ENCODE peak calls at places on chromosomes 6 and 20, in seven cellular contexts. G, Z, J, W, P, I and O are unnamed samples.

GRCh38 chr20:2349801-2350200 is 30.9 kb upstream of the TGM6 start:
- DNase-seq in I (no peak), G (peak), Z (no peak), P (no peak), J (peak), W (peak), O (no peak)

GRCh38 chr6:11919771-11920440 is 92.2 kb upstream of the HIVEP1 start:
- DNase-seq in I (no peak), J (peak), G (no peak), Z (no peak), P (no peak), W (no peak), O (no peak)

GRCh38 chr6:169859978-169860703 is 108.7 kb downstream of the ERMARD start:
- DNase-seq in W (no peak), P (no peak), I (no peak), Z (no peak), J (no peak), G (no peak), O (peak)

GRCh38 chr20:63895886-63896135 is 885 bp downstream of the DNAJC5 start:
- DNase-seq in G (peak), J (peak), W (peak), I (no peak), P (no peak), Z (no peak), O (no peak)

GRCh38 chr6:6825153-6825847 is 236.8 kb downstream of the LY86 start:
- DNase-seq in Z (peak), J (no peak), W (no peak), P (peak), I (no peak), G (no peak), O (peak)

GRCh38 chr6:68628156-68628555 is 6.9 kb upstream of the ADGRB3 start:
- DNase-seq in J (no peak), Z (no peak), I (no peak), P (no peak), W (no peak), G (no peak), O (no peak)

GRCh38 chr20:24616258-24617079 is 147.0 kb downstream of the SYNDIG1 start:
- DNase-seq in J (no peak), W (no peak), I (no peak), G (no peak), P (no peak), Z (no peak), O (no peak)

GRCh38 chr6:142696689-142697088 is 248.3 kb downstream of the HIVEP2 start:
- DNase-seq in P (peak), J (no peak), Z (no peak), G (no peak), W (no peak), I (no peak), O (peak)

GRCh38 chr6:76792394-76792793 is 670.9 kb downstream of the HTR1B start:
- DNase-seq in W (no peak), I (peak), G (no peak), J (peak), Z (no peak), P (no peak), O (no peak)

DNA sequence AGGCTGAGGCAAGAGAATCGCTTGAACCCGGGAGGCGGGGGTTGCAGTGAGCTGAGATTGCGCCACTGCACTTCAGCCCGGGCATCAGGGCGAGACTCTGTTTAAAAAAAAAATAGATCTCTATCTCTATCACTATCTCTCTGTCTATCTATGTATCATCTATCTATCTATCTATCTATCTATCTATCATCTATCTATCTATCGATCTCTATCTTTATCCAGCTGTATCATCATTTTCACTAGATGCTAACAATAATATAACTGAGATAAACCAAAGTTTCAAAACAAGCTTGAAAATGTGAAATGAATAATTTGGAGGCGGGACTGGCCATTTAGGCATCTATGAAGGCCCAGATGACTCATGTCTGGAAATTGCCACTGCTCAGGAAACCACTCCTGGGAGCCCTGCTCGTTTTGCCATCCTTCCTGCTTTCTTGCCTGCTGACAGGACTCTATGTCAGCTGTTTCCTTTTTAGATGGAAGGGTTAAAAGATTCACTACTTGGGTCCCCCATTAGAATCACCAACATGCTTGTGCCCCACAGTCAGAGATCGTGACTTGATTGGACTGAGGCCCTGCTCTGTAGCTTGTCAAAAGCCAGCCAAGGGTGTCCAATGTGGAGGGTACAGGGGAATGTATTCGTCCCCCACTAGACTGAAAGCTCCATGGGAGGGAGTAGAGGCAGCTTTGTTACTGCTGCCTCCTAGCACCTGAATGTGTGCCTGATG is 61.7 kb downstream of the UTRN start:
- DNase-seq in J (peak), I (peak), W (peak), G (peak), P (no peak), Z (no peak), O (no peak)
- H3K4me3 ChIP-seq in J (no peak), I (no peak), W (no peak), G (no peak), P (no peak), Z (no peak), O (no peak)

DNA sequence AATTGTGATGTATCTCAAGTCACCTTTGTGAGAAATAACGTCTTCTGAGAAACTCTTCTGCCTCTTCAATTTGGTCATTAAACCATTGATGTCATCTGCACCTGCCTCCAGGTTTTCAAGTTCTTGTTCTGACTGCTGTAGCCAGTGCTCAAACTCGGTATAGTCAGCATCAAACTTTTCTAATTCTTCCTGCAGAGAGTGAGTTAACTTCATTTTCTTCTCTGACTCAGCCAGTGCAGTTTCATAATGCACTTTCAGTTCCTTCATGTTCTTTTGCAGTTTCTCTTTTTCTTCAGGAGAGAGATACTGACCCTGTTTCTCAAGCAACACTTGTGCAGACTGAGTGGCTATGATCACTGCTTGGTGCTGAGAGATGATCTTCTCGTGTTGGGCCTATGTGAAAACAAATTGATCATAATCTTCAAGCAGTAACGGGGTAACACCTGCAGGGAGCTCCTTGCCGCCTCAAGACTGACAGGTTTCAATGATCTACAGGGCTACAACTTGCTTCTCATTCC is 48.8 kb downstream of the DST start:
- DNase-seq in G (peak), Z (no peak), P (no peak), I (no peak), J (peak), W (peak), O (no peak)
- H3K4me3 ChIP-seq in G (no peak), Z (no peak), P (no peak), I (no peak), J (no peak), W (no peak), O (no peak)

GRCh38 chr6:122180132-122180531 is 219.3 kb upstream of the HSF2 start:
- DNase-seq in Z (no peak), P (no peak), G (peak), W (no peak), I (no peak), J (peak), O (no peak)

GRCh38 chr6:122187186-122187585 is 212.3 kb upstream of the HSF2 start:
- DNase-seq in Z (no peak), W (no peak), J (no peak), P (no peak), I (no peak), G (peak), O (no peak)

GRCh38 chr6:122178988-122179387 is 220.5 kb upstream of the HSF2 start:
- DNase-seq in P (no peak), Z (no peak), W (no peak), J (no peak), G (no peak), I (no peak), O (no peak)

GRCh38 chr6:122184260-122184934 is 215.1 kb upstream of the HSF2 start:
- DNase-seq in I (no peak), G (peak), P (no peak), Z (no peak), W (peak), J (peak), O (no peak)
- H3K4me3 ChIP-seq in I (no peak), G (peak), P (no peak), Z (no peak), W (no peak), J (peak), O (peak)

DNA sequence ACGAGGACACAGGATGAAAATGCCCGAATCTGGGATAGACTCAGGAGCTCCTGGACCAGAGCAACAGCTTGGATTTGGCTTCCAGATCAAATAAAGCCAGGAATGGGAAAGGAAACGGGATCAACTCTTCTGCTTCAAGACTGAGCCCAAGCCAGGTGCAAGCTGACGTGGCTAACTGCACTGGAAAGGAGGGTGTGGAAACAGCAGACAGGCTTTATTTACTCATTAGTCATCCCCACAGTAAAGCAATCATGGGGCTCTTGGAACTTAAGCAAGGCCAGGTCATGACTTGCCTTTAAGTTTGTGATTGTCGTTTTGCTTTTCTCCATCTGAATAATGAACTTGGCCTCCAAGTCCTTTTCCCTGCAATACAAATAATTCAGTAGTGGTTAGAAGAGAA is 45.2 kb downstream of the KIF16B start:
- DNase-seq in P (peak), G (peak), I (peak), Z (peak), W (peak), J (peak), O (peak)
- H3K4me3 ChIP-seq in P (no peak), G (no peak), I (no peak), Z (no peak), W (no peak), J (no peak), O (no peak)

GRCh38 chr6:26459023-26459810 is 1.5 kb downstream of the BTN2A1 start:
- DNase-seq in Z (no peak), G (peak), I (no peak), P (no peak), J (peak), W (no peak), O (no peak)
- H3K4me3 ChIP-seq in Z (no peak), G (peak), I (peak), P (peak), J (peak), W (no peak), O (peak)

GRCh38 chr20:46172961-46173536 is 54.9 kb downstream of the CD40 start:
- DNase-seq in Z (no peak), G (no peak), I (no peak), P (no peak), J (no peak), W (no peak), O (no peak)

GRCh38 chr20:46173652-46174468 is 55.7 kb downstream of the CD40 start:
- DNase-seq in W (no peak), P (no peak), Z (no peak), I (no peak), G (no peak), J (no peak), O (no peak)

GRCh38 chr20:46175127-46175494 is 57.0 kb downstream of the CD40 start:
- DNase-seq in W (no peak), Z (no peak), J (no peak), P (no peak), I (no peak), G (no peak), O (no peak)

GRCh38 chr20:46172455-46172854 is 54.3 kb downstream of the CD40 start:
- DNase-seq in Z (no peak), J (no peak), G (no peak), P (no peak), W (no peak), I (no peak), O (no peak)

DNA sequence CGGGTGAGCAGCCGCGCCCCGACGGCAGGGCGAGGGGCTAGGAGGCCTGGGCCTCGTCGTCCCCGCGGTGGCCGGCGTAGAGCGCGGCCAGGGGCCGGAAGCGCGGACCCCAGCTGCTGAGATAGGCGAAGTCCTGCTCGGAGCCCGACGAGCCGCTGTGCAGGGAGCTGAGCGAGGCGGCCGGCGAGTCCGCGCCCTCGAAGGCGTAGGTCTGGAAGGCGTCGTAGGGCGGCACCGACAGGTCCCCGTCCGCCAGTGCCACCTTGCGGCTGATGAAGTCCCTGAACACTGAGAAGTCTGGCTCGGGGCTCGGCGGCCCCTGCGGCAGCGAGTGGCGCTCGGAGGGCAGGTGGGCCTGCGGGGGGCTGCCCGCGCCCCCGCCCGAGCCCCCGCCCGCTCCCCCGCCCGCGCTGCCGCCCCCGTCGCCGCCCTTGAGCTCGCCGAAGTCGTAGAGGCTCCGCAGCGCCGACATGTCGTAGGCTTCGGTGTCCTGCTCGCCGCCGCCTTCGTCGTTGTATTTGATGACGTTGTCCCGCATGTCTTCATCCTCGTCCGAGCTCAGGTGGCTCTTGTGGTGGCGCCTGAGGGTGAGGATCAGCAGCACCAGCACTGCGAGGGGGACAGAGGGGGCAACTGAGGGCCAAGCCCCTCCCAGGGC is 56.5 kb downstream of the CD40 start:
- DNase-seq in J (peak), I (peak), G (peak), P (peak), Z (peak), W (peak), O (peak)
- H3K4me3 ChIP-seq in J (no peak), I (no peak), G (no peak), P (no peak), Z (peak), W (no peak), O (peak)

DNA sequence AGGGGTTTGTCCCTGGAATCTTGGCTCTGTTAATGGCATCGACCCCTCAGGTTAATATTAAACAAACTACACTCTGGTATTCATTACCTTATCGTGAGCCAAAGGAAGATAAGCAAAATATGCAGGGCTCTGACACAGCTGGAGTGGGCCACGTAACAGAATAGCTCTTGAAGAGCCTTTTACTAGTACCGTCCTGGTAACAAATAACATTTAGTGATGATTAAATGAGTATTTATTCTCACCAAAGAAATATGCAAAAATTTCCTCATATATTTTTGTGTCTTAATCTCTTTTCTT is 20.1 kb upstream of the UTRN start:
- DNase-seq in J (peak), I (peak), P (no peak), Z (no peak), W (peak), G (peak), O (no peak)
- H3K4me3 ChIP-seq in J (peak), I (no peak), P (no peak), Z (no peak), W (no peak), G (no peak), O (no peak)

GRCh38 chr20:14712302-14712739 is 374.9 kb upstream of the FLRT3 start:
- DNase-seq in P (no peak), W (peak), Z (no peak), J (peak), I (peak), G (peak), O (no peak)

GRCh38 chr20:14715400-14715799 is 378.0 kb upstream of the FLRT3 start:
- DNase-seq in P (no peak), Z (no peak), J (no peak), G (no peak), I (no peak), W (no peak), O (no peak)

GRCh38 chr20:14717124-14718004 is 380.0 kb upstream of the FLRT3 start:
- DNase-seq in P (no peak), G (no peak), I (no peak), W (no peak), J (no peak), Z (no peak), O (no peak)

GRCh38 chr20:14720251-14720650 is 382.8 kb upstream of the FLRT3 start:
- DNase-seq in Z (no peak), J (no peak), P (no peak), W (no peak), G (peak), I (no peak), O (no peak)

DNA sequence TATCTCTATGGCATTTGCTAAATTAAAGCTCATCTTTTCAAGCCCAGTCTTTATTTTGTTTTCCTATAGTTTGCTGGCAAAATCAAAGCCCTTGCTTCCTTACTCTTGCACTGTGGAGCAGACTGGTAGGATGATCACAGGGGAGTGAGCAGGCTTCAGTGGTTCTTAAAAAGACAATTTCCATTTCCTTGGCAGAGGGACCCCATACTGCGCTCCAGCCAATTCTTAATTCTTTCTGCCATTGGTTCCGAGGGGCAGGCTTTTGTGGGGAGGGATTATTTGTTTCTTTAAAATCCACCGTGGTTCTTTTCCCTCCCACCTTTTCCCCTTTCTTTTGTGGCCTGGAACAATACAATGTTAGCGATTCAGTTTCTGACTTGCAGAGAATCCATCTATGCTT is 378.8 kb upstream of the FLRT3 start:
- DNase-seq in W (no peak), I (no peak), P (no peak), Z (no peak), G (no peak), J (no peak), O (no peak)
- H3K4me3 ChIP-seq in W (no peak), I (no peak), P (no peak), Z (no peak), G (no peak), J (no peak), O (no peak)

GRCh38 chr6:13874191-13874549 is 50.6 kb upstream of the RNF182 start:
- DNase-seq in G (no peak), J (no peak), P (no peak), I (no peak), W (no peak), Z (no peak), O (no peak)
- H3K4me3 ChIP-seq in G (no peak), J (peak), P (peak), I (peak), W (peak), Z (peak), O (peak)

DNA sequence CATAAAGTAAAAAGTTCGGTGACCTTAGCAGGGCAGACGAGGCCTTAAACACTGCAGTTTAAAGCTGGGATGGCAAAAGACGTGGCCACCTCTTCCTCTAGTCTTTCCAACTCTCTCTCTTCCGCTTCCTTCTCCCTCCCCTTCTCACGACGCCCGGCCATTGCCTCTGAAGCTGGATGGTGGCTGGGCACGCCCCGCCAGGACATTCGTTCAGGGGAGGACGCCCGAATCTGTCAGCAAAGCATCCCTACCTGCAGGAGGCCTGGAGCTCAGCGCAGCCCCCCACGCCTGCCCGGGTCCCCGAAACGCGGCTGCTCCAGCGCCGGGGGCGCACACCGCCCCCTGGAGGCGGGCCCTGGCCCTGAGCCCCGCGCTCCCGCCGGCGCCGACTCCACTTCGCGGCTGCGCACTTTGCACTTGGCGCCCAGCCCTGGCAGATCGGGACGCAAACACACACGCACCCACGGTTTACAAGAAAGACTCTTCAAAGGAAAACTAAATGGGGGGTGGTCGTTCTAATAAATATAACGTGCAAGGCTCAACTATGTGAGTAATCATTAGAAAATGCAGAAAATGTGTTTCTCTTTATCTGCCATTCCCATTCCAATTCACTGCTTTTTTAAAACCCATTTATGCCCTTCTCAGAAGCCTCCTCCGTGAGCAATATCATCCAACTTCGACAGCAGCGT is 54.7 kb upstream of the FOXC1 start:
- DNase-seq in I (peak), G (peak), P (peak), W (peak), J (peak), Z (peak), O (peak)
- H3K4me3 ChIP-seq in I (peak), G (peak), P (peak), W (peak), J (peak), Z (peak), O (peak)